ENCODE peak calls at places on chromosomes 16 and 17, in ten cellular contexts. One of them, this sample, is unnamed.

GRCh38 chr16:21267298-21267697 is 10.8 kb downstream of the CRYM start:
- DNase-seq in HFFc6: no peak
- DNase-seq in left ventricle myocardium inferior: no peak
- DNase-seq in MM.1S: no peak
- DNase-seq in colonic mucosa: peak
- DNase-seq in cardiac muscle cell: no peak
- DNase-seq in choroid plexus epithelial cell: no peak
- DNase-seq in HL-60: no peak
- DNase-seq in nephron progenitor cell: no peak
- DNase-seq in AG09319: no peak
- DNase-seq in this sample: no peak

GRCh38 chr17:38918916-38919315 is 6.5 kb upstream of the LASP1NB start:
- DNase-seq in HFFc6: no peak
- DNase-seq in left ventricle myocardium inferior: no peak
- DNase-seq in MM.1S: no peak
- DNase-seq in colonic mucosa: no peak
- DNase-seq in cardiac muscle cell: no peak
- DNase-seq in choroid plexus epithelial cell: no peak
- DNase-seq in HL-60: no peak
- DNase-seq in nephron progenitor cell: no peak
- DNase-seq in AG09319: no peak
- DNase-seq in this sample: no peak

GRCh38 chr17:45038771-45039634 is 12.4 kb downstream of the DCAKD start:
- DNase-seq in HFFc6: no peak
- DNase-seq in left ventricle myocardium inferior: no peak
- DNase-seq in MM.1S: no peak
- DNase-seq in colonic mucosa: no peak
- DNase-seq in cardiac muscle cell: no peak
- DNase-seq in choroid plexus epithelial cell: peak
- DNase-seq in HL-60: no peak
- DNase-seq in nephron progenitor cell: no peak
- DNase-seq in AG09319: no peak
- DNase-seq in this sample: no peak

GRCh38 chr16:424033-424622 is 1.3 kb upstream of the RAB11FIP3 start:
- DNase-seq in HFFc6: peak
- DNase-seq in left ventricle myocardium inferior: peak
- DNase-seq in MM.1S: no peak
- DNase-seq in colonic mucosa: peak
- DNase-seq in cardiac muscle cell: no peak
- DNase-seq in choroid plexus epithelial cell: peak
- DNase-seq in HL-60: peak
- DNase-seq in nephron progenitor cell: no peak
- DNase-seq in AG09319: peak
- DNase-seq in this sample: peak

GRCh38 chr17:75832652-75833400 is 11.4 kb downstream of the UNC13D start:
- DNase-seq in HFFc6: no peak
- DNase-seq in left ventricle myocardium inferior: no peak
- DNase-seq in MM.1S: no peak
- DNase-seq in colonic mucosa: no peak
- DNase-seq in cardiac muscle cell: peak
- DNase-seq in choroid plexus epithelial cell: no peak
- DNase-seq in HL-60: no peak
- DNase-seq in nephron progenitor cell: no peak
- DNase-seq in AG09319: no peak
- DNase-seq in this sample: peak

GRCh38 chr17:4590981-4591453 is 6.7 kb downstream of the SMTNL2 start:
- DNase-seq in HFFc6: no peak
- DNase-seq in left ventricle myocardium inferior: no peak
- DNase-seq in MM.1S: no peak
- DNase-seq in colonic mucosa: no peak
- DNase-seq in cardiac muscle cell: no peak
- DNase-seq in choroid plexus epithelial cell: no peak
- DNase-seq in HL-60: no peak
- DNase-seq in nephron progenitor cell: no peak
- DNase-seq in AG09319: no peak
- DNase-seq in this sample: no peak

GRCh38 chr16:3774819-3775218 is 57.5 kb upstream of the TRAP1 start:
- DNase-seq in HFFc6: no peak
- DNase-seq in left ventricle myocardium inferior: no peak
- DNase-seq in MM.1S: no peak
- DNase-seq in colonic mucosa: no peak
- DNase-seq in cardiac muscle cell: no peak
- DNase-seq in choroid plexus epithelial cell: no peak
- DNase-seq in HL-60: no peak
- DNase-seq in nephron progenitor cell: no peak
- DNase-seq in AG09319: no peak
- DNase-seq in this sample: no peak

GRCh38 chr17:4940625-4941021 is 555 bp downstream of the RNF167 start:
- DNase-seq in HFFc6: no peak
- DNase-seq in left ventricle myocardium inferior: no peak
- DNase-seq in MM.1S: no peak
- DNase-seq in colonic mucosa: peak
- DNase-seq in cardiac muscle cell: no peak
- DNase-seq in choroid plexus epithelial cell: no peak
- DNase-seq in HL-60: no peak
- DNase-seq in nephron progenitor cell: peak
- DNase-seq in AG09319: no peak
- DNase-seq in this sample: peak

GRCh38 chr16:73504591-73504990 is 456.7 kb upstream of the ZFHX3 start:
- DNase-seq in HFFc6: no peak
- DNase-seq in left ventricle myocardium inferior: no peak
- DNase-seq in MM.1S: no peak
- DNase-seq in colonic mucosa: no peak
- DNase-seq in cardiac muscle cell: no peak
- DNase-seq in choroid plexus epithelial cell: no peak
- DNase-seq in HL-60: no peak
- DNase-seq in nephron progenitor cell: no peak
- DNase-seq in AG09319: no peak
- DNase-seq in this sample: no peak

GRCh38 chr17:79950711-79951110 is 85.0 kb downstream of the TBC1D16 start:
- DNase-seq in HFFc6: no peak
- DNase-seq in left ventricle myocardium inferior: no peak
- DNase-seq in MM.1S: no peak
- DNase-seq in colonic mucosa: no peak
- DNase-seq in cardiac muscle cell: no peak
- DNase-seq in choroid plexus epithelial cell: no peak
- DNase-seq in HL-60: no peak
- DNase-seq in nephron progenitor cell: no peak
- DNase-seq in AG09319: no peak
- DNase-seq in this sample: no peak

GRCh38 chr17:41651625-41652460 is 27.5 kb upstream of the KRT17 start:
- DNase-seq in HFFc6: no peak
- DNase-seq in left ventricle myocardium inferior: no peak
- DNase-seq in MM.1S: no peak
- DNase-seq in colonic mucosa: peak
- DNase-seq in cardiac muscle cell: no peak
- DNase-seq in choroid plexus epithelial cell: no peak
- DNase-seq in HL-60: no peak
- DNase-seq in nephron progenitor cell: no peak
- DNase-seq in AG09319: no peak
- DNase-seq in this sample: no peak

GRCh38 chr17:28478940-28479615 is 5.6 kb downstream of the SLC13A2 start:
- DNase-seq in HFFc6: no peak
- DNase-seq in left ventricle myocardium inferior: no peak
- DNase-seq in MM.1S: no peak
- DNase-seq in colonic mucosa: no peak
- DNase-seq in cardiac muscle cell: no peak
- DNase-seq in choroid plexus epithelial cell: no peak
- DNase-seq in HL-60: no peak
- DNase-seq in nephron progenitor cell: no peak
- DNase-seq in AG09319: no peak
- DNase-seq in this sample: peak

GRCh38 chr17:63185420-63185819 is 219.4 kb downstream of the TANC2 start:
- DNase-seq in HFFc6: peak
- DNase-seq in left ventricle myocardium inferior: no peak
- DNase-seq in MM.1S: no peak
- DNase-seq in colonic mucosa: no peak
- DNase-seq in cardiac muscle cell: no peak
- DNase-seq in choroid plexus epithelial cell: peak
- DNase-seq in HL-60: no peak
- DNase-seq in nephron progenitor cell: no peak
- DNase-seq in AG09319: no peak
- DNase-seq in this sample: no peak
- TF ChIP-seq CTCF in HFFc6: peak
- TF ChIP-seq CTCF in left ventricle myocardium inferior: no peak
- TF ChIP-seq CTCF in MM.1S: no peak
- TF ChIP-seq CTCF in colonic mucosa: no peak
- TF ChIP-seq CTCF in cardiac muscle cell: no peak
- TF ChIP-seq CTCF in choroid plexus epithelial cell: no peak
- TF ChIP-seq CTCF in HL-60: no peak
- TF ChIP-seq CTCF in nephron progenitor cell: no peak
- TF ChIP-seq CTCF in AG09319: peak
- TF ChIP-seq CTCF in this sample: no peak

GRCh38 chr16:27223701-27224100 is 20.4 kb downstream of the KDM8 start:
- DNase-seq in HFFc6: no peak
- DNase-seq in left ventricle myocardium inferior: no peak
- DNase-seq in MM.1S: no peak
- DNase-seq in colonic mucosa: no peak
- DNase-seq in cardiac muscle cell: no peak
- DNase-seq in choroid plexus epithelial cell: no peak
- DNase-seq in HL-60: no peak
- DNase-seq in nephron progenitor cell: no peak
- DNase-seq in AG09319: no peak
- DNase-seq in this sample: no peak
- TF ChIP-seq CTCF in HFFc6: no peak
- TF ChIP-seq CTCF in left ventricle myocardium inferior: no peak
- TF ChIP-seq CTCF in MM.1S: no peak
- TF ChIP-seq CTCF in colonic mucosa: no peak
- TF ChIP-seq CTCF in cardiac muscle cell: no peak
- TF ChIP-seq CTCF in choroid plexus epithelial cell: no peak
- TF ChIP-seq CTCF in HL-60: no peak
- TF ChIP-seq CTCF in nephron progenitor cell: no peak
- TF ChIP-seq CTCF in AG09319: no peak
- TF ChIP-seq CTCF in this sample: no peak

GRCh38 chr17:48023408-48024148 is 14.0 kb downstream of the COPZ2 start:
- DNase-seq in HFFc6: peak
- DNase-seq in left ventricle myocardium inferior: peak
- DNase-seq in MM.1S: peak
- DNase-seq in colonic mucosa: peak
- DNase-seq in cardiac muscle cell: peak
- DNase-seq in choroid plexus epithelial cell: no peak
- DNase-seq in HL-60: no peak
- DNase-seq in nephron progenitor cell: peak
- DNase-seq in AG09319: no peak
- DNase-seq in this sample: peak
- TF ChIP-seq CTCF in HFFc6: peak
- TF ChIP-seq CTCF in left ventricle myocardium inferior: peak
- TF ChIP-seq CTCF in MM.1S: peak
- TF ChIP-seq CTCF in colonic mucosa: no peak
- TF ChIP-seq CTCF in cardiac muscle cell: peak
- TF ChIP-seq CTCF in choroid plexus epithelial cell: no peak
- TF ChIP-seq CTCF in HL-60: no peak
- TF ChIP-seq CTCF in nephron progenitor cell: no peak
- TF ChIP-seq CTCF in AG09319: peak
- TF ChIP-seq CTCF in this sample: no peak

DNA sequence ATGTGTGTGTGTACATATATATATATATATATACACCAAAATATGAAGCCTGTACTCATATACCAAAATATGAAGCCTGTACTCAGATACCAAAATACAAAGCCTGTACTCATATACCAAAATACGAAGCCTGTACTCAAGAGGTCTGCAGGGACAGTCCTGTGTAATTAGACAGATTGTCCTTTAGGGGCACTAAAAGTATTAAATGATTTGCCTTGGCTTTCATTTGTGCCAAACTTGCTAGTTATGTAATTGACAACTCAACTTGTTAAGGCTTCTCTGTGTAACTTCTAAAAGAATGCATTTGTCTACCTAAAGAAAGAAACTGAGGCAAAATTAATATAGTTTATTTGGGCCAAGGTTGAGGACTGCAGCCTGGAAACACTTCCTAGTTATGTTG is 30.8 kb upstream of the DHX40 start:
- DNase-seq in HFFc6: no peak
- DNase-seq in left ventricle myocardium inferior: no peak
- DNase-seq in MM.1S: no peak
- DNase-seq in colonic mucosa: no peak
- DNase-seq in cardiac muscle cell: no peak
- DNase-seq in choroid plexus epithelial cell: peak
- DNase-seq in HL-60: no peak
- DNase-seq in nephron progenitor cell: no peak
- DNase-seq in AG09319: no peak
- DNase-seq in this sample: peak
- TF ChIP-seq CTCF in HFFc6: no peak
- TF ChIP-seq CTCF in left ventricle myocardium inferior: no peak
- TF ChIP-seq CTCF in MM.1S: no peak
- TF ChIP-seq CTCF in colonic mucosa: no peak
- TF ChIP-seq CTCF in cardiac muscle cell: no peak
- TF ChIP-seq CTCF in choroid plexus epithelial cell: no peak
- TF ChIP-seq CTCF in HL-60: no peak
- TF ChIP-seq CTCF in nephron progenitor cell: no peak
- TF ChIP-seq CTCF in AG09319: no peak
- TF ChIP-seq CTCF in this sample: no peak